ENCODE peak calls at places on chromosomes 11 and 22, in six cellular contexts. W is PC-9, S is GM23248, C is SK-N-SH, B is GM23338, P is MM.1S. A is an unnamed sample. For H3K9me2 and H3F3A, the result is how much of the 10 kb centered on the place peaks cover.

GRCh38 chr11:74849525-74850391 is 99.1 kb downstream of the XRRA1 start:
- DNase-seq in W (no peak), S (peak), C (no peak), B (peak), P (no peak), A (peak)

GRCh38 chr11:75508051-75508561 is 17.6 kb downstream of the GDPD5 start:
- DNase-seq in W (no peak), S (no peak), C (peak), B (no peak), P (no peak), A (no peak)

GRCh38 chr11:106827687-106828086 is 190.6 kb downstream of the GUCY1A2 start:
- DNase-seq in W (no peak), S (no peak), C (no peak), B (no peak), P (no peak), A (no peak)

GRCh38 chr11:113907681-113908080 is 3.1 kb downstream of the HTR3B start:
- DNase-seq in W (no peak), S (no peak), C (no peak), B (no peak), P (no peak), A (no peak)

GRCh38 chr22:49724893-49725489 is 102.7 kb downstream of the BRD1 start:
- DNase-seq in W (peak), S (peak), C (peak), B (no peak), P (peak), A (peak)

GRCh38 chr11:57417056-57417455 is 9.9 kb downstream of the SLC43A3 start:
- DNase-seq in W (no peak), S (peak), C (no peak), B (no peak), P (no peak), A (no peak)

GRCh38 chr11:117230286-117230961 is 1.4 kb downstream of the PCSK7 start:
- DNase-seq in W (no peak), S (peak), C (no peak), B (no peak), P (no peak), A (peak)

GRCh38 chr11:109785714-109786113 is 307.5 kb upstream of the ZC3H12C start:
- DNase-seq in W (no peak), S (peak), C (no peak), B (no peak), P (no peak), A (peak)

GRCh38 chr11:218815-219593 is 11.5 kb downstream of the RIC8A start:
- DNase-seq in W (no peak), S (no peak), C (no peak), B (no peak), P (no peak), A (no peak)

GRCh38 chr22:19448076-19448607 is 631 bp upstream of the C22orf39 start:
- DNase-seq in W (peak), S (peak), C (peak), B (peak), P (peak), A (peak)

GRCh38 chr22:46336119-46337078 is 885 bp downstream of the TRMU start:
- DNase-seq in W (no peak), S (peak), C (peak), B (peak), P (peak), A (peak)

GRCh38 chr22:44729391-44730012 is 22.9 kb upstream of the ARHGAP8 start:
- DNase-seq in W (no peak), S (peak), C (peak), B (no peak), P (no peak), A (no peak)

GRCh38 chr11:79235696-79236095 is 205.1 kb downstream of the TENM4 start:
- DNase-seq in W (no peak), S (no peak), C (no peak), B (no peak), P (no peak), A (no peak)

GRCh38 chr11:82811369-82811768 is 77.7 kb upstream of the FAM181B start:
- DNase-seq in W (no peak), S (no peak), C (no peak), B (peak), P (no peak), A (no peak)

GRCh38 chr22:39462443-39463147 is 5.8 kb downstream of the MGAT3 start:
- DNase-seq in W (no peak), S (no peak), C (peak), B (peak), P (no peak), A (no peak)

GRCh38 chr11:64863381-64864060 is 14.9 kb downstream of the EHD1 start:
- DNase-seq in W (no peak), S (peak), C (no peak), B (no peak), P (no peak), A (no peak)
- H3K27ac ChIP-seq in W (no peak), S (peak), C (no peak), B (peak), P (no peak), A (no peak)

DNA sequence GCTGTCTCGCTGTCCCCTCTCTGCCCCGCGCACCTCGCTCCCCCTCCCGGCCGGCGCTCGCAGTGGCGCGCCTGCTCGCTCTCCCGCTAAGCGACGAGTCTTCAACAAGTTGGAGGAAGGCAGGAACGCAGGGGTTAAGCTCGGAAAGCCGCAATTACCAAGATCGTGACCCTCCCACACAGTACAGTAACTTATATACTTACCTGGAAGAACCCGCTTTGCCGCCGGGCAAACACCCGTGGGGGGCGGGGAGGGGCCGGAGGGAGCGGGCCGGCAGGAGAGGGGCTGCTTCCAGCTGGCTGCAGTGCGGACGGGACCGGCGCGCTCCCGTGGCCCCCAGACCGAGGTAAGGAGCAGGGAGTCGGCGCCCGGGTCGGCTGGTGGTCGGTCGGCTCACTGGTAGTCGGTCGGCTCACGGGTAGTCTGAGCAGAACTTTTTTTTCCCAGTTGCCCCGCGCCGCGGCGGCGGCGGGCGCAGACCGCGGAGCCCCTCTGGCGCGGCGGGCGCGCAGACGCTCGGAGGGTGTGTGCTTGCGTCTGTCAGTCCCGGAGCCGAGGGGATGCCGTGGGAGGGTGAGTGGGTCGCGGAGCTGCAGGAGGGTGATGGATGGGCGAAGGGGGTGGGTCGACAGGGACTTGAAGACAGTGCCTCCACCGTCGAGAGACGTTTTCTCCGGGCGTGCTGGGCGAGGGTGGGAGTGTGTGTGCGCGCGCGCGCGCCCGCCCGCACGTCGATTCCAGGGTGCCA is 101.2 kb upstream of the HSD17B12 start:
- DNase-seq in W (peak), S (peak), C (peak), B (peak), P (no peak), A (peak)
- H3K9me2 ChIP-seq in W (under half), S (under half), C (under half), B (under half), P (under half), A (under half)

GRCh38 chr11:65431452-65432132 is 9.0 kb downstream of the NEAT1 start:
- DNase-seq in W (no peak), S (peak), C (no peak), B (no peak), P (peak), A (no peak)
- H3F3A ChIP-seq in W (half or more), S (half or more), C (half or more), B (under half), P (half or more), A (half or more)

GRCh38 chr11:70066628-70067027 is 11.5 kb upstream of the ANO1 start:
- DNase-seq in W (no peak), S (no peak), C (peak), B (no peak), P (no peak), A (no peak)
- H3K27ac ChIP-seq in W (peak), S (no peak), C (no peak), B (no peak), P (no peak), A (no peak)

DNA sequence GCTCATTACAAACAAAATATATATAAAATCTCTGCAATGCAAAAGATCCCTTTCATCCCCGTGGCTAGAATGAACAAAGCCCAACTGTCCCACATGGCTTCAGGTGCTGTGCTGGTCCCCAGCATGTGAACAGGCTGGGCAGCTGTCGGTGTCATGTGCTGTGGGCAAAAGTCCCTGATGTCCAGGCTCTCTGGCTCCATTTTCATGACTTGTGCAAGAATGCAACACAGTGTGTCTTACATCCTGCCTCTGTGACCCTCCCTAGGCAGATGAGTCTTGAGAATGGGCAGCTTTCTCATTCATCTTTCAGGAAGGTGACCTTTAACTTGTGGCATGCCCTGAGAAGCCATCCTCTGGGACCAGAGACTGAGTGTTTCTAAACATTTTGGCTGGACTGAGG is 14.5 kb downstream of the GUCD1 start:
- DNase-seq in W (no peak), S (no peak), C (no peak), B (no peak), P (no peak), A (no peak)
- H3K9me2 ChIP-seq in W (under half), S (under half), C (under half), B (under half), P (under half), A (under half)